ENCODE peak calls at places on chromosomes 11 and 22, in seven cellular contexts. One of them, this sample, is unnamed.

GRCh38 chr11:84164722-84165121 is 878.6 kb upstream of the CCDC90B start:
- DNase-seq in ovary: no peak
- DNase-seq in HCT116: no peak
- DNase-seq in stomach: no peak
- DNase-seq in heart left ventricle: no peak
- DNase-seq in MM.1S: no peak
- DNase-seq in transverse colon: no peak
- DNase-seq in this sample: no peak

GRCh38 chr22:48842583-48842945 is 985.1 kb downstream of the BRD1 start:
- DNase-seq in MM.1S: peak; percentile 77
- DNase-seq in transverse colon: no peak
- DNase-seq in heart left ventricle: no peak
- DNase-seq in ovary: no peak
- DNase-seq in HCT116: no peak
- DNase-seq in stomach: no peak
- DNase-seq in this sample: no peak

GRCh38 chr22:19874307-19875060 is 19.8 kb upstream of the GNB1L start:
- DNase-seq in stomach: peak; percentile 47
- DNase-seq in HCT116: no peak
- DNase-seq in MM.1S: no peak
- DNase-seq in ovary: no peak
- DNase-seq in transverse colon: no peak
- DNase-seq in heart left ventricle: peak; percentile 26
- DNase-seq in this sample: peak; percentile 85

GRCh38 chr11:21398195-21398594 is 728.8 kb downstream of the NELL1 start:
- DNase-seq in heart left ventricle: no peak
- DNase-seq in transverse colon: no peak
- DNase-seq in HCT116: no peak
- DNase-seq in ovary: no peak
- DNase-seq in stomach: no peak
- DNase-seq in MM.1S: no peak
- DNase-seq in this sample: no peak

GRCh38 chr11:1049431-1049891 is 12.9 kb upstream of the MUC6 start:
- DNase-seq in MM.1S: no peak
- DNase-seq in heart left ventricle: peak; percentile 19
- DNase-seq in ovary: peak; percentile 7
- DNase-seq in stomach: peak; percentile 71
- DNase-seq in HCT116: no peak
- DNase-seq in transverse colon: no peak
- DNase-seq in this sample: peak; percentile 5

GRCh38 chr11:131889760-131890620 is 519.6 kb downstream of the NTM start:
- DNase-seq in MM.1S: no peak
- DNase-seq in ovary: no peak
- DNase-seq in stomach: no peak
- DNase-seq in transverse colon: no peak
- DNase-seq in heart left ventricle: no peak
- DNase-seq in HCT116: no peak
- DNase-seq in this sample: no peak

GRCh38 chr11:28760676-28761390 is 652.6 kb downstream of the METTL15 start:
- DNase-seq in stomach: no peak
- DNase-seq in heart left ventricle: no peak
- DNase-seq in transverse colon: no peak
- DNase-seq in HCT116: no peak
- DNase-seq in MM.1S: no peak
- DNase-seq in ovary: no peak
- DNase-seq in this sample: no peak

GRCh38 chr11:87453531-87454089 is 415.9 kb downstream of the TMEM135 start:
- DNase-seq in MM.1S: peak; percentile 18
- DNase-seq in heart left ventricle: no peak
- DNase-seq in ovary: no peak
- DNase-seq in stomach: no peak
- DNase-seq in HCT116: no peak
- DNase-seq in transverse colon: no peak
- DNase-seq in this sample: no peak

GRCh38 chr11:1727861-1728260 is 22.5 kb downstream of the IFITM10 start:
- DNase-seq in stomach: no peak
- DNase-seq in ovary: no peak
- DNase-seq in heart left ventricle: no peak
- DNase-seq in HCT116: no peak
- DNase-seq in MM.1S: no peak
- DNase-seq in transverse colon: no peak
- DNase-seq in this sample: no peak

GRCh38 chr11:42237701-42238235 is 778.3 kb upstream of the LRRC4C start:
- DNase-seq in heart left ventricle: no peak
- DNase-seq in transverse colon: no peak
- DNase-seq in ovary: no peak
- DNase-seq in stomach: no peak
- DNase-seq in MM.1S: no peak
- DNase-seq in HCT116: no peak
- DNase-seq in this sample: no peak

GRCh38 chr11:81004576-81004975 is 1563.7 kb upstream of the TENM4 start:
- DNase-seq in transverse colon: no peak
- DNase-seq in heart left ventricle: no peak
- DNase-seq in HCT116: no peak
- DNase-seq in stomach: no peak
- DNase-seq in MM.1S: peak; percentile 56
- DNase-seq in ovary: no peak
- DNase-seq in this sample: no peak

GRCh38 chr11:45885921-45886721 is 670 bp downstream of the MAPK8IP1 start:
- DNase-seq in HCT116: no peak
- DNase-seq in transverse colon: no peak
- DNase-seq in heart left ventricle: no peak
- DNase-seq in stomach: no peak
- DNase-seq in MM.1S: no peak
- DNase-seq in ovary: no peak
- DNase-seq in this sample: peak; percentile 46

GRCh38 chr22:48380016-48380665 is 1447.5 kb downstream of the BRD1 start:
- DNase-seq in transverse colon: no peak
- DNase-seq in HCT116: no peak
- DNase-seq in stomach: peak; percentile 20
- DNase-seq in MM.1S: no peak
- DNase-seq in heart left ventricle: no peak
- DNase-seq in ovary: no peak
- DNase-seq in this sample: no peak

GRCh38 chr11:35539781-35540281 is 14.4 kb upstream of the PAMR1 start:
- DNase-seq in heart left ventricle: peak; percentile 65
- DNase-seq in stomach: no peak
- DNase-seq in HCT116: no peak
- DNase-seq in MM.1S: no peak
- DNase-seq in ovary: peak; percentile 9
- DNase-seq in transverse colon: peak; percentile 30
- DNase-seq in this sample: peak; percentile 66

GRCh38 chr11:61682093-61682732 is 2.0 kb downstream of the DAGLA start:
- DNase-seq in HCT116: no peak
- DNase-seq in transverse colon: peak; percentile 64
- DNase-seq in ovary: no peak
- DNase-seq in stomach: peak; percentile 33
- DNase-seq in heart left ventricle: peak; percentile 74
- DNase-seq in MM.1S: no peak
- DNase-seq in this sample: peak; percentile 47

GRCh38 chr22:38240734-38241252 is 32.0 kb downstream of the TMEM184B start:
- DNase-seq in heart left ventricle: no peak
- DNase-seq in MM.1S: no peak
- DNase-seq in transverse colon: peak; percentile 59
- DNase-seq in HCT116: peak; percentile 69
- DNase-seq in ovary: peak; percentile 51
- DNase-seq in stomach: peak; percentile 71
- DNase-seq in this sample: no peak

GRCh38 chr11:77073328-77074001 is 6.7 kb downstream of the CAPN5 start:
- DNase-seq in transverse colon: peak; percentile 93
- DNase-seq in MM.1S: no peak
- DNase-seq in ovary: peak; percentile 95
- DNase-seq in stomach: peak; percentile 77
- DNase-seq in HCT116: peak; percentile 36
- DNase-seq in heart left ventricle: peak; percentile 90
- DNase-seq in this sample: peak; percentile 76

GRCh38 chr22:26888887-26889286 is 231.5 kb downstream of the MIAT start:
- DNase-seq in stomach: no peak
- DNase-seq in ovary: no peak
- DNase-seq in MM.1S: no peak
- DNase-seq in heart left ventricle: no peak
- DNase-seq in HCT116: no peak
- DNase-seq in transverse colon: no peak
- DNase-seq in this sample: no peak

GRCh38 chr11:129694538-129694937 is 121.1 kb upstream of the TMEM45B start:
- DNase-seq in MM.1S: no peak
- DNase-seq in ovary: no peak
- DNase-seq in heart left ventricle: no peak
- DNase-seq in stomach: no peak
- DNase-seq in transverse colon: peak; percentile 26
- DNase-seq in HCT116: no peak
- DNase-seq in this sample: no peak

GRCh38 chr22:36816635-36817428 is at the start of gene PVALB:
- DNase-seq in heart left ventricle: no peak
- DNase-seq in HCT116: no peak
- DNase-seq in ovary: peak; percentile 12
- DNase-seq in MM.1S: peak; percentile 69
- DNase-seq in transverse colon: no peak
- DNase-seq in stomach: no peak
- DNase-seq in this sample: no peak

GRCh38 chr22:44735518-44736428 is 16.6 kb upstream of the ARHGAP8 start:
- DNase-seq in stomach: peak; percentile 84
- DNase-seq in transverse colon: peak; percentile 84
- DNase-seq in HCT116: no peak
- DNase-seq in heart left ventricle: peak; percentile 66
- DNase-seq in ovary: peak; percentile 69
- DNase-seq in MM.1S: peak; percentile 51
- DNase-seq in this sample: peak; percentile 83

GRCh38 chr22:43326342-43326825 is 16.8 kb downstream of the SCUBE1 start:
- DNase-seq in transverse colon: no peak
- DNase-seq in MM.1S: no peak
- DNase-seq in heart left ventricle: no peak
- DNase-seq in stomach: no peak
- DNase-seq in HCT116: no peak
- DNase-seq in ovary: no peak
- DNase-seq in this sample: peak; percentile 84

GRCh38 chr22:43329061-43329460 is 14.1 kb downstream of the SCUBE1 start:
- DNase-seq in ovary: no peak
- DNase-seq in transverse colon: no peak
- DNase-seq in heart left ventricle: no peak
- DNase-seq in stomach: no peak
- DNase-seq in HCT116: no peak
- DNase-seq in MM.1S: no peak
- DNase-seq in this sample: no peak

GRCh38 chr22:43330178-43331063 is 12.8 kb downstream of the SCUBE1 start:
- DNase-seq in stomach: no peak
- DNase-seq in heart left ventricle: no peak
- DNase-seq in MM.1S: no peak
- DNase-seq in transverse colon: no peak
- DNase-seq in ovary: no peak
- DNase-seq in HCT116: no peak
- DNase-seq in this sample: no peak

GRCh38 chr22:43325176-43325575 is 18.0 kb downstream of the SCUBE1 start:
- DNase-seq in stomach: no peak
- DNase-seq in transverse colon: no peak
- DNase-seq in MM.1S: no peak
- DNase-seq in ovary: no peak
- DNase-seq in heart left ventricle: no peak
- DNase-seq in HCT116: no peak
- DNase-seq in this sample: no peak

DNA sequence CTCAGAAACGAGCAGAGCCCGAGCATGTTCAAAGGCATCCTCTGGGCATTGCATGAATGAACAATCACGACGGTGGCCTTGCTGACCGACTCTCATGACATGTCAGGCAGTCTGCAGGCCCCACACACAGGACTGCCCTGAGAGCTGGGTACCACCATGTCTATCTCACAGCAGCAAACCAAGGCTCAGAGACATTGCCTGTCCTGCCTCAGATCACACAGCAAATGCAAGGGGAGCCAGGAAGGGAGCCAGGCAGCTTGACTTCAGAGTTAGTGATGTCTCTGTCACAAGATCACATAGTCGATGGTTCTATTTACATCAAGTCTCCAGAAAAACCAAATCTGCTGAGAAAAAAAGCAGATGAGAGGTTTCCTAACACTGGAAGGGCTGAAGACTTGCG is 16.1 kb downstream of the SCUBE1 start:
- DNase-seq in transverse colon: no peak
- DNase-seq in stomach: no peak
- DNase-seq in MM.1S: no peak
- DNase-seq in heart left ventricle: no peak
- DNase-seq in HCT116: no peak
- DNase-seq in ovary: no peak
- DNase-seq in this sample: no peak
- H3K4me3 ChIP-seq in transverse colon: no peak overlapping the region
- H3K4me3 ChIP-seq in stomach: no peak overlapping the region
- H3K4me3 ChIP-seq in MM.1S: no peak overlapping the region
- H3K4me3 ChIP-seq in heart left ventricle: no peak overlapping the region
- H3K4me3 ChIP-seq in HCT116: no peak overlapping the region
- H3K4me3 ChIP-seq in ovary: no peak overlapping the region
- H3K4me3 ChIP-seq in this sample: no peak overlapping the region

GRCh38 chr11:69044111-69045013 is 4.4 kb upstream of the TPCN2 start:
- DNase-seq in ovary: peak; percentile 67
- DNase-seq in MM.1S: peak; percentile 51
- DNase-seq in heart left ventricle: peak; percentile 87
- DNase-seq in HCT116: peak; percentile 68
- DNase-seq in stomach: peak; percentile 72
- DNase-seq in transverse colon: peak; percentile 80
- DNase-seq in this sample: peak; percentile 29
- H3K27ac ChIP-seq in ovary: no peak overlapping the region
- H3K27ac ChIP-seq in MM.1S: peak overlapping the region; percentile 12
- H3K27ac ChIP-seq in heart left ventricle: no peak overlapping the region
- H3K27ac ChIP-seq in HCT116: peak overlapping the region; percentile 17
- H3K27ac ChIP-seq in stomach: peak overlapping the region; percentile 41
- H3K27ac ChIP-seq in transverse colon: peak overlapping the region; percentile 69
- H3K27ac ChIP-seq in this sample: no peak overlapping the region

GRCh38 chr22:31247726-31248125 is 35.6 kb downstream of the LIMK2 start:
- DNase-seq in ovary: no peak
- DNase-seq in transverse colon: no peak
- DNase-seq in heart left ventricle: no peak
- DNase-seq in MM.1S: no peak
- DNase-seq in stomach: no peak
- DNase-seq in HCT116: no peak
- DNase-seq in this sample: peak; percentile 69

GRCh38 chr22:31248138-31248745 is 36.1 kb downstream of the LIMK2 start:
- DNase-seq in HCT116: no peak
- DNase-seq in stomach: peak; percentile 57
- DNase-seq in transverse colon: peak; percentile 52
- DNase-seq in ovary: peak; percentile 76
- DNase-seq in MM.1S: peak; percentile 43
- DNase-seq in heart left ventricle: peak; percentile 80
- DNase-seq in this sample: peak; percentile 93

GRCh38 chr22:31250740-31251330 is 38.7 kb downstream of the LIMK2 start:
- DNase-seq in transverse colon: no peak
- DNase-seq in heart left ventricle: no peak
- DNase-seq in stomach: no peak
- DNase-seq in ovary: no peak
- DNase-seq in HCT116: no peak
- DNase-seq in MM.1S: no peak
- DNase-seq in this sample: no peak

GRCh38 chr22:31246687-31247086 is 34.6 kb downstream of the LIMK2 start:
- DNase-seq in ovary: no peak
- DNase-seq in HCT116: no peak
- DNase-seq in stomach: no peak
- DNase-seq in transverse colon: no peak
- DNase-seq in heart left ventricle: no peak
- DNase-seq in MM.1S: no peak
- DNase-seq in this sample: no peak

GRCh38 chr22:31248965-31249940 is 37.2 kb downstream of the LIMK2 start:
- DNase-seq in heart left ventricle: no peak
- DNase-seq in stomach: no peak
- DNase-seq in ovary: peak; percentile 43
- DNase-seq in transverse colon: no peak
- DNase-seq in HCT116: no peak
- DNase-seq in MM.1S: no peak
- DNase-seq in this sample: peak; percentile 46
- H3K4me3 ChIP-seq in heart left ventricle: peak overlapping the region; percentile 64
- H3K4me3 ChIP-seq in stomach: peak overlapping the region; percentile 46
- H3K4me3 ChIP-seq in ovary: peak overlapping the region; percentile 50
- H3K4me3 ChIP-seq in transverse colon: no peak overlapping the region
- H3K4me3 ChIP-seq in HCT116: no peak overlapping the region
- H3K4me3 ChIP-seq in MM.1S: no peak overlapping the region
- H3K4me3 ChIP-seq in this sample: peak overlapping the region; percentile 60

GRCh38 chr22:30969532-30970355 is 679 bp downstream of the TUG1 start:
- DNase-seq in heart left ventricle: peak; percentile 56
- DNase-seq in HCT116: no peak
- DNase-seq in transverse colon: peak; percentile 53
- DNase-seq in ovary: no peak
- DNase-seq in stomach: peak; percentile 31
- DNase-seq in MM.1S: peak; percentile 40
- DNase-seq in this sample: peak; percentile 61
- H3K27ac ChIP-seq in heart left ventricle: peak overlapping the region; percentile 95
- H3K27ac ChIP-seq in HCT116: peak overlapping the region; percentile 92
- H3K27ac ChIP-seq in transverse colon: peak overlapping the region; percentile 94
- H3K27ac ChIP-seq in ovary: peak overlapping the region; percentile 88
- H3K27ac ChIP-seq in stomach: peak overlapping the region; percentile 95
- H3K27ac ChIP-seq in MM.1S: peak overlapping the region; percentile 69
- H3K27ac ChIP-seq in this sample: peak overlapping the region; percentile 98